ENCODE peak calls at places on chromosomes 12 and 14, in seven cellular contexts. H is endodermal cell; Y is fibroblast of the aortic adventitia; J is CD4-positive, alpha-beta T cell; L is HFF-Myc; X is neural progenitor cell; V is stomach. M is an unnamed sample.
A peak's percentile ranks its signal among the peaks of the same experiment; 100 is the strongest.

GRCh38 chr12:6697584-6698351 is 2.8 kb downstream of the PIANP start:
- DNase-seq in H (peak; percentile 94), L (peak; percentile 36), J (no peak), Y (peak; percentile 62), V (peak; percentile 42), X (peak; percentile 72), M (no peak)

GRCh38 chr14:65179918-65180724 is 77.8 kb upstream of the MAX start:
- DNase-seq in H (no peak), L (peak; percentile 71), V (peak; percentile 67), Y (peak; percentile 96), X (no peak), J (no peak), M (no peak)

GRCh38 chr14:33586806-33587205 is 364.1 kb downstream of the EGLN3 start:
- DNase-seq in X (no peak), V (no peak), L (no peak), Y (no peak), H (no peak), J (no peak), M (no peak)

GRCh38 chr12:118034429-118035193 is 18.1 kb downstream of the RFC5 start:
- DNase-seq in V (no peak), Y (peak; percentile 77), X (peak; percentile 49), H (peak; percentile 80), L (peak; percentile 72), J (no peak), M (no peak)

GRCh38 chr12:22855456-22855855 is 230.5 kb downstream of the ETNK1 start:
- DNase-seq in X (no peak), H (peak; percentile 81), Y (no peak), V (no peak), L (no peak), J (no peak), M (no peak)

GRCh38 chr12:77943466-77943865 is 112.8 kb downstream of the NAV3 start:
- DNase-seq in J (no peak), Y (peak; percentile 87), V (no peak), L (no peak), X (no peak), H (no peak), M (no peak)

GRCh38 chr14:44112774-44113460 is 394.2 kb downstream of the FSCB start:
- DNase-seq in J (no peak), Y (no peak), L (no peak), X (no peak), V (no peak), H (no peak), M (no peak)

GRCh38 chr12:98345308-98345876 is 170.0 kb upstream of the TMPO start:
- DNase-seq in Y (no peak), J (no peak), H (no peak), L (no peak), X (no peak), V (no peak), M (no peak)

GRCh38 chr14:71230897-71231296 is 323.6 kb downstream of the PCNX1 start:
- DNase-seq in Y (no peak), H (peak; percentile 62), V (no peak), X (no peak), J (no peak), L (no peak), M (no peak)

GRCh38 chr12:92955997-92956663 is 27.0 kb upstream of the EEA1 start:
- DNase-seq in L (no peak), V (no peak), H (no peak), X (no peak), J (no peak), Y (peak; percentile 95), M (no peak)

GRCh38 chr14:102517412-102518062 is 8.0 kb upstream of the ANKRD9 start:
- DNase-seq in Y (no peak), J (no peak), L (no peak), H (peak; percentile 76), X (peak; percentile 64), V (no peak), M (no peak)

GRCh38 chr14:72443256-72443655 is 450.6 kb downstream of the DPF3 start:
- DNase-seq in L (no peak), H (no peak), J (no peak), X (no peak), V (no peak), Y (no peak), M (no peak)

GRCh38 chr12:45284096-45284901 is 68.4 kb downstream of the ANO6 start:
- DNase-seq in V (no peak), X (peak; percentile 60), H (peak; percentile 79), L (no peak), Y (peak; percentile 74), J (no peak), M (no peak)

GRCh38 chr12:131726-132465 is 65.3 kb downstream of the IQSEC3 start:
- DNase-seq in H (no peak), V (no peak), X (no peak), L (no peak), J (no peak), Y (no peak), M (no peak)

GRCh38 chr14:52121441-52121840 is 52.6 kb upstream of the NID2 start:
- DNase-seq in V (no peak), H (no peak), X (no peak), L (no peak), Y (peak; percentile 39), J (no peak), M (no peak)

GRCh38 chr14:68794130-68794855 is 1.4 kb upstream of the ZFP36L1 start:
- DNase-seq in J (peak; percentile 78), Y (peak; percentile 94), X (peak; percentile 65), L (no peak), V (peak; percentile 85), H (peak; percentile 81), M (peak; percentile 64)

GRCh38 chr12:7068240-7068993 is 7.9 kb downstream of the C1S start:
- DNase-seq in L (no peak), J (no peak), V (no peak), H (no peak), Y (peak; percentile 69), X (no peak), M (no peak)

GRCh38 chr12:120539303-120539702 is 5.1 kb downstream of the RNF10 start:
- DNase-seq in H (no peak), V (no peak), J (no peak), X (no peak), Y (peak; percentile 48), L (no peak), M (no peak)

GRCh38 chr14:54737132-54737711 is 165.4 kb downstream of the GCH1 start:
- DNase-seq in X (no peak), Y (peak; percentile 61), J (no peak), V (no peak), L (peak; percentile 37), H (no peak), M (no peak)

GRCh38 chr14:28308727-28309126 is 457.9 kb upstream of the FOXG1 start:
- DNase-seq in V (no peak), H (no peak), Y (peak; percentile 81), L (peak; percentile 15), J (no peak), X (no peak), M (no peak)

GRCh38 chr12:3456809-3457208 is 34.2 kb upstream of the PRMT8 start:
- DNase-seq in J (no peak), X (peak; percentile 88), H (peak; percentile 94), V (no peak), L (no peak), Y (no peak), M (no peak)

GRCh38 chr12:46386360-46386867 is 13.8 kb upstream of the SLC38A2 start:
- DNase-seq in L (no peak), Y (peak; percentile 98), X (no peak), H (no peak), V (no peak), J (no peak), M (no peak)

GRCh38 chr12:66774921-66775320 is 96.0 kb upstream of the GRIP1 start:
- DNase-seq in Y (no peak), V (no peak), X (no peak), L (no peak), J (no peak), H (no peak), M (no peak)
- TF ChIP-seq CTCF in Y (no peak), V (no peak), X (no peak), L (no peak), J (no peak), H (no peak), M (no peak)

GRCh38 chr12:54993181-54993835 is 8.7 kb upstream of the TESPA1 start:
- DNase-seq in X (peak; percentile 80), L (peak; percentile 56), J (peak; percentile 41), H (peak; percentile 77), Y (peak; percentile 73), V (peak; percentile 42), M (no peak)
- TF ChIP-seq CTCF in X (peak; percentile 93), L (peak; percentile 72), J (peak; percentile 92), H (peak; percentile 92), Y (peak; percentile 85), V (peak; percentile 92), M (peak; percentile 96)

DNA sequence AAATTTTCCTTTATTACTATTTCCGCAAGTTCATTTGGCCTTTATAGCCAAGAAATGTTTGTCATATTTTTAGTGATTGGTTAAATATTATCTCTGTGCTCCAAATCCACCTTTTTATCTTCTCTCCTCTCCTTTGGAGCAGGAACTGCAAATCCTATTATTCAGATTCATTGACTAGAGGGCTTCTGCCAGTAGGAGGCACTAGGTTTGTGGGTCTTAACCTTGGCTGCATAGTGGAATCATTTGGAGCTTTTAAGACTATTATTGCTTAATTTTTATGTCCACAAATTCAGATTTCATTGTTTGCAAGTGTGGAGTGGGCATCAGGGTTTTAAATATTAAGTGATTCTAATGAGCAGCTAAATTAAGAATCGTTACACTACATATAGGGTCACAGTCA is 75.3 kb upstream of the SYT10 start:
- DNase-seq in J (no peak), V (no peak), Y (peak; percentile 49), L (no peak), H (peak; percentile 47), X (peak; percentile 15), M (no peak)
- TF ChIP-seq CTCF in J (no peak), V (no peak), Y (peak; percentile 52), L (no peak), H (peak; percentile 95), X (peak; percentile 60), M (no peak)

GRCh38 chr14:89296281-89296745 is 120.7 kb downstream of the FOXN3 start:
- DNase-seq in Y (no peak), X (no peak), H (peak; percentile 70), L (no peak), V (no peak), J (no peak), M (no peak)

GRCh38 chr14:89292579-89293348 is 124.3 kb downstream of the FOXN3 start:
- DNase-seq in Y (no peak), H (no peak), V (no peak), X (no peak), J (no peak), L (no peak), M (no peak)

GRCh38 chr14:89294060-89294459 is 123.0 kb downstream of the FOXN3 start:
- DNase-seq in X (no peak), J (no peak), Y (no peak), V (peak; percentile 54), L (no peak), H (peak; percentile 73), M (no peak)

GRCh38 chr14:89293349-89293916 is 123.6 kb downstream of the FOXN3 start:
- DNase-seq in J (no peak), V (no peak), L (no peak), X (no peak), H (no peak), Y (no peak), M (no peak)

GRCh38 chr14:89294872-89295271 is 122.2 kb downstream of the FOXN3 start:
- DNase-seq in H (no peak), J (no peak), V (no peak), Y (no peak), X (no peak), L (no peak), M (no peak)
- TF ChIP-seq CTCF in H (no peak), J (no peak), V (no peak), Y (no peak), X (no peak), L (no peak), M (no peak)

M was measured in mesothelial cell of epicardium.